ENCODE peak calls at places on chromosomes 5 and 9, in four cellular contexts. H, Z, D and B are unnamed samples.

GRCh38 chr5:120073722-120074121 is 390.4 kb upstream of the PRR16 start:
- DNase-seq in H (no peak), Z (no peak), D (no peak), B (no peak)

GRCh38 chr5:43294226-43294625 is 19.0 kb downstream of the HMGCS1 start:
- DNase-seq in H (no peak), Z (peak; percentile 51), D (no peak), B (no peak)

GRCh38 chr9:2109066-2109650 is 94.0 kb downstream of the SMARCA2 start:
- DNase-seq in H (no peak), Z (peak; percentile 64), D (peak; percentile 5), B (no peak)

GRCh38 chr5:149392718-149393117 is 13.6 kb upstream of the IL17B start:
- DNase-seq in H (no peak), Z (no peak), D (no peak), B (no peak)

GRCh38 chr5:122053181-122054109 is 24.6 kb downstream of the LOX start:
- DNase-seq in H (no peak), Z (peak; percentile 18), D (no peak), B (no peak)

GRCh38 chr9:86974421-86974820 is 27.1 kb upstream of the GAS1 start:
- DNase-seq in H (no peak), Z (no peak), D (no peak), B (no peak)

GRCh38 chr5:154364845-154365244 is 81.0 kb upstream of the SAP30L start:
- DNase-seq in H (no peak), Z (no peak), D (no peak), B (no peak)

GRCh38 chr5:157877821-157878220 is 18.9 kb upstream of the CLINT1 start:
- DNase-seq in H (no peak), Z (no peak), D (no peak), B (no peak)

GRCh38 chr5:25568294-25568693 is 923.5 kb upstream of the CDH10 start:
- DNase-seq in H (peak; percentile 6), Z (no peak), D (no peak), B (no peak)

GRCh38 chr5:140391732-140392131 is 9.9 kb upstream of the ANKHD1 start:
- DNase-seq in H (no peak), Z (no peak), D (no peak), B (no peak)

GRCh38 chr9:95116002-95116819 is 201.3 kb downstream of the FANCC start:
- DNase-seq in H (no peak), Z (no peak), D (no peak), B (no peak)

GRCh38 chr5:42250-42649 is 49.7 kb upstream of the PLEKHG4B start:
- DNase-seq in H (no peak), Z (no peak), D (no peak), B (no peak)

GRCh38 chr9:110942522-110942921 is 95.7 kb downstream of the LPAR1 start:
- DNase-seq in H (peak; percentile 6), Z (peak; percentile 58), D (peak; percentile 45), B (no peak)

GRCh38 chr5:147901555-147901954 is 4.8 kb downstream of the C5orf46 start:
- DNase-seq in H (no peak), Z (peak; percentile 4), D (no peak), B (no peak)